ENCODE peak calls at places on chromosomes 7 and 10, in five cellular contexts. T is fibroblast of lung; B is aorta; L is GM23338; V is CD8-positive, alpha-beta memory T cell. S is an unnamed sample.

GRCh38 chr10:23442936-23443335 is 4.1 kb downstream of the OTUD1 start:
- DNase-seq in V (no peak), T (peak; percentile 76), B (no peak), L (no peak), S (no peak)

GRCh38 chr10:73095479-73096021 is 1.1 kb downstream of the P4HA1 start:
- DNase-seq in T (peak; percentile 82), V (peak; percentile 55), L (peak; percentile 77), B (no peak), S (peak; percentile 39)

GRCh38 chr7:11847336-11847735 is 15.3 kb upstream of the THSD7A start:
- DNase-seq in T (peak; percentile 56), B (no peak), V (no peak), L (no peak), S (no peak)

GRCh38 chr10:54402576-54402975 is 398.5 kb downstream of the PCDH15 start:
- DNase-seq in B (no peak), T (peak; percentile 9), V (no peak), L (peak; percentile 71), S (no peak)

GRCh38 chr10:3666525-3667302 is 118.3 kb downstream of the KLF6 start:
- DNase-seq in T (no peak), L (no peak), B (no peak), V (peak; percentile 28), S (no peak)

GRCh38 chr10:130986828-130987227 is 324.7 kb downstream of the TCERG1L start:
- DNase-seq in B (no peak), V (no peak), L (no peak), T (no peak), S (no peak)

GRCh38 chr7:134350682-134351081 is 34.0 kb upstream of the SLC35B4 start:
- DNase-seq in L (no peak), B (no peak), V (no peak), T (no peak), S (no peak)

GRCh38 chr10:5666324-5667220 is at the start of gene ASB13:
- DNase-seq in B (peak; percentile 91), L (peak; percentile 87), V (peak; percentile 26), T (peak; percentile 36), S (peak; percentile 12)

GRCh38 chr10:26881600-26882331 is 21.0 kb upstream of the ABI1 start:
- DNase-seq in V (peak; percentile 48), L (peak; percentile 85), T (peak; percentile 56), B (no peak), S (peak; percentile 34)

GRCh38 chr10:61078542-61078941 is 134.6 kb upstream of the RHOBTB1 start:
- DNase-seq in T (peak; percentile 13), B (no peak), V (no peak), L (no peak), S (no peak)

GRCh38 chr7:76505168-76506080 is 4.9 kb upstream of the UPK3B start:
- DNase-seq in V (no peak), T (no peak), B (no peak), L (peak; percentile 5), S (no peak)

GRCh38 chr7:43439631-43440401 is 143.1 kb upstream of the STK17A start:
- DNase-seq in B (no peak), L (peak; percentile 91), V (peak; percentile 15), T (peak; percentile 46), S (peak; percentile 14)

GRCh38 chr7:140192176-140192575 is 15.4 kb upstream of the KDM7A start:
- DNase-seq in T (no peak), L (peak; percentile 24), B (no peak), V (no peak), S (no peak)

GRCh38 chr10:124690971-124691370 is 53.2 kb downstream of the FAM53B start:
- DNase-seq in V (no peak), B (no peak), L (no peak), T (no peak), S (no peak)

GRCh38 chr7:116686812-116687419 is 14.9 kb downstream of the MET start:
- DNase-seq in T (no peak), L (no peak), V (no peak), B (no peak), S (no peak)

GRCh38 chr7:13982940-13983677 is 6.4 kb downstream of the ETV1 start:
- DNase-seq in L (no peak), V (no peak), B (no peak), T (peak; percentile 52), S (no peak)

GRCh38 chr10:93993782-93994668 is at the start of gene PLCE1:
- DNase-seq in T (peak; percentile 31), V (no peak), B (peak; percentile 88), L (peak; percentile 67), S (no peak)

GRCh38 chr7:101125989-101126650 is 784 bp upstream of the SERPINE1 start:
- DNase-seq in T (peak; percentile 85), L (no peak), V (no peak), B (peak; percentile 91), S (no peak)

GRCh38 chr10:11908991-11909390 is 85.8 kb downstream of the PROSER2 start:
- DNase-seq in L (no peak), V (no peak), B (no peak), T (no peak), S (no peak)

GRCh38 chr10:48509061-48509772 is 95.7 kb downstream of the ARHGAP22 start:
- DNase-seq in V (no peak), T (no peak), L (no peak), B (no peak), S (no peak)

GRCh38 chr10:51683031-51683830 is 16.2 kb downstream of the CSTF2T start:
- DNase-seq in L (no peak), V (no peak), T (peak; percentile 2), B (no peak), S (no peak)

GRCh38 chr10:31612082-31612481 is 293.1 kb downstream of the ZEB1 start:
- DNase-seq in L (no peak), T (peak; percentile 41), V (no peak), B (no peak), S (no peak)

GRCh38 chr7:106419455-106420182 is 134.8 kb upstream of the NAMPT start:
- DNase-seq in L (no peak), T (peak; percentile 13), B (no peak), V (no peak), S (no peak)

GRCh38 chr7:106416430-106416829 is 131.6 kb upstream of the NAMPT start:
- DNase-seq in T (no peak), V (no peak), B (no peak), L (no peak), S (no peak)

GRCh38 chr7:106417273-106417902 is 132.6 kb upstream of the NAMPT start:
- DNase-seq in V (no peak), B (no peak), L (no peak), T (no peak), S (no peak)

GRCh38 chr7:106418526-106418925 is 133.7 kb upstream of the NAMPT start:
- DNase-seq in T (peak; percentile 91), V (no peak), B (no peak), L (no peak), S (no peak)

GRCh38 chr7:106418094-106418493 is 133.3 kb upstream of the NAMPT start:
- DNase-seq in B (no peak), V (no peak), L (no peak), T (no peak), S (no peak)
- H3K27ac ChIP-seq in B (no peak overlapping the region), V (no peak overlapping the region), L (no peak overlapping the region), T (no peak overlapping the region), S (no peak overlapping the region)

GRCh38 chr10:75460059-75460458 is 28.6 kb downstream of the LRMDA start:
- DNase-seq in T (no peak), B (no peak), V (no peak), L (no peak), S (no peak)

GRCh38 chr10:75465110-75465509 is 33.7 kb downstream of the LRMDA start:
- DNase-seq in L (no peak), V (no peak), B (no peak), T (no peak), S (no peak)

GRCh38 chr10:75464478-75465090 is 33.2 kb downstream of the LRMDA start:
- DNase-seq in L (no peak), T (no peak), V (no peak), B (no peak), S (no peak)

GRCh38 chr10:75461672-75462649 is 30.5 kb downstream of the LRMDA start:
- DNase-seq in V (no peak), T (no peak), L (peak; percentile 41), B (no peak), S (no peak)

GRCh38 chr10:75462865-75463264 is 31.4 kb downstream of the LRMDA start:
- DNase-seq in V (no peak), L (peak; percentile 16), T (no peak), B (no peak), S (no peak)
- H3K4me1 ChIP-seq in V (no peaks in the 10 kb centered on the region), L (peaks cover 42% of the 10 kb centered on the region), T (no peaks in the 10 kb centered on the region), B (no peaks in the 10 kb centered on the region), S (no peaks in the 10 kb centered on the region)

DNA sequence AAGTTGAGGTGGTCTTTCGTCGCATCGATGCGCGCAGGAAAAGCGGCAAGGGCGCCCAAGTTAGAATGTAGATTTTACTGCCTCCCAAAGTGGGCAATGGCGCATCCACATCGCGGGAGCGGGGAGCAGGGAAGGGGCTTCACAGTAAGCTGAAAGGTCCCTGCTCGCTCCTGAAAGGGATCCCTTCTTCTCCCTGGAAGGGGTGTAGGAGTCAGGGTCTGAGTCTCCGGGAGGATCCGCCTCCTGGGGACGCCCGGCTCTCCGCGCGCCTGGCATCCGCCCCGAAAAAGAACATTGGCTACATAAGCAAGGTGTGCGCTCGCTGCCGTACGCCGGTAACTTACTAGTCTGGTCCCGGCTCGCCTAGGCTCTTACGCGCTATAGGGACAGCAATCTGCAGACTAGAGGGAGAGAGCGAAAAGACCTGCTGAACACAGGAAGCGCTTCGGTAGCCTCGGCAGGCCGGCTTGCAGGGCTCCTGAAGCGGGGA is 802 bp downstream of the UNC5B start:
- DNase-seq in V (no peak), B (peak; percentile 82), L (peak; percentile 80), T (peak; percentile 90), S (peak; percentile 12)
- H3K27ac ChIP-seq in V (no peak overlapping the region), B (no peak overlapping the region), L (no peak overlapping the region), T (peak overlapping the region; percentile 26), S (no peak overlapping the region)

GRCh38 chr10:119541046-119541445 is 1.5 kb downstream of the RGS10 start:
- DNase-seq in L (no peak), V (peak; percentile 24), T (peak; percentile 58), B (no peak), S (no peak)
- H3K4me1 ChIP-seq in L (peaks cover 13% of the 10 kb centered on the region), V (peaks cover 51% of the 10 kb centered on the region), T (peaks cover 11% of the 10 kb centered on the region), B (peaks cover 3% of the 10 kb centered on the region), S (peaks cover 36% of the 10 kb centered on the region)

DNA sequence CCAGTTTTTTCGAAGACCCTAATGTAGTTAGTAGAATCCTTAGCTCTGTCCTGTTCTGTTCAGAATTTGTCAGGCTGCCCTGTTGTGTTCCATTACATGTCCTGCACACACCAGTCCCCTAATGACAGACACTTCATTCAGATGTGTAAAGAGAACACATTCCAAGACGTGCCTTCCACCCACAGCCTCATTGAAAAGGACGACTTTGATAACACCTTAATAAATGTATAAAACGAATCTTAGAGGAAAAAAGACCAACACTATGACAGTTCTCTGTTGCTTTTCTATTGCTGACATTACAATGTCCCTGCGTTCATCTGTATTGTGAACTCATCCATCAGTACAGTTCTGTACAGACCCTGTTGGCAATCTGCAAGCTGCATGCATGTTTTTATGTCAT is 3.5 kb downstream of the LRRTM3 start:
- DNase-seq in T (no peak), B (no peak), V (no peak), L (no peak), S (no peak)
- H3K27ac ChIP-seq in T (no peak overlapping the region), B (no peak overlapping the region), V (no peak overlapping the region), L (no peak overlapping the region), S (no peak overlapping the region)

GRCh38 chr7:92159-92767 is 100.1 kb upstream of the FAM20C start:
- DNase-seq in L (no peak), V (no peak), T (no peak), B (no peak), S (no peak)
- H3K4me1 ChIP-seq in L (peaks cover 40% of the 10 kb centered on the region), V (no peaks in the 10 kb centered on the region), T (peaks cover 21% of the 10 kb centered on the region), B (no peaks in the 10 kb centered on the region), S (no peaks in the 10 kb centered on the region)

S was measured in naive thymus-derived CD4-positive, alpha-beta T cell.